ENCODE peak calls at places on chromosomes 7 and 10, in nine cellular contexts. O is activated CD8-positive, alpha-beta memory T cell treated with anti-CD3 and anti-CD28 coated beads, Interleukin-2, amount 50 U/mL, for 48 hours; P is left lung; J is SW480; C is ovary; V is mucosa of descending colon; G is cardiac fibroblast; N is NCI-H82; Q is putamen. W is an unnamed sample.

GRCh38 chr10:100570518-100570865 is 34.7 kb downstream of the HIF1AN start:
- DNase-seq in O (no peak), N (no peak), V (no peak), P (no peak), C (no peak), J (no peak), G (no peak), Q (no peak), W (no peak)

GRCh38 chr10:35481421-35481820 is 123.7 kb upstream of the GJD4 start:
- DNase-seq in V (no peak), J (no peak), P (no peak), C (no peak), Q (no peak), N (no peak), G (no peak), O (no peak), W (no peak)

GRCh38 chr7:5591547-5591899 is 167.9 kb upstream of the TNRC18 start:
- DNase-seq in V (no peak), C (peak), O (no peak), G (peak), P (peak), N (no peak), J (peak), Q (no peak), W (peak)

GRCh38 chr10:123991622-123992570 is 100.3 kb upstream of the CPXM2 start:
- DNase-seq in J (no peak), O (peak), V (no peak), Q (no peak), N (no peak), C (no peak), G (peak), P (no peak), W (no peak)

GRCh38 chr10:71952745-71953144 is 11.4 kb upstream of the CHST3 start:
- DNase-seq in N (no peak), G (no peak), V (no peak), Q (no peak), O (no peak), J (no peak), C (no peak), P (no peak), W (no peak)

GRCh38 chr7:28405662-28406061 is 6.7 kb upstream of the CREB5 start:
- DNase-seq in C (no peak), P (no peak), O (no peak), Q (no peak), V (no peak), N (no peak), J (peak), G (peak), W (no peak)

GRCh38 chr7:55485501-55486171 is 86.7 kb downstream of the VOPP1 start:
- DNase-seq in V (no peak), J (no peak), G (no peak), C (no peak), P (no peak), Q (no peak), N (no peak), O (peak), W (no peak)

GRCh38 chr7:70383369-70383768 is 748.6 kb upstream of the GALNT17 start:
- DNase-seq in Q (no peak), G (no peak), O (no peak), P (no peak), C (no peak), V (no peak), N (peak), J (no peak), W (no peak)

GRCh38 chr10:118369806-118370205 is 27.7 kb upstream of the FAM204A start:
- DNase-seq in O (no peak), V (no peak), Q (no peak), J (no peak), G (no peak), N (peak), P (peak), C (no peak), W (no peak)

GRCh38 chr10:28986856-28987255 is 302.0 kb upstream of the LYZL1 start:
- DNase-seq in J (no peak), G (no peak), C (no peak), O (no peak), P (no peak), V (no peak), N (no peak), Q (no peak), W (no peak)

GRCh38 chr7:74093671-74094223 is 10.1 kb downstream of the LIMK1 start:
- DNase-seq in Q (no peak), O (no peak), N (no peak), P (no peak), C (peak), J (peak), V (peak), G (no peak), W (no peak)

GRCh38 chr10:26729395-26729794 is 31.9 kb downstream of the PDSS1 start:
- DNase-seq in V (no peak), P (no peak), Q (no peak), O (no peak), G (no peak), N (no peak), J (no peak), C (no peak), W (no peak)

GRCh38 chr7:18320971-18321567 is 174.5 kb upstream of the HDAC9 start:
- DNase-seq in N (peak), V (no peak), G (peak), P (no peak), Q (peak), O (no peak), C (no peak), J (peak), W (peak)

GRCh38 chr10:112811741-112812551 is 138.1 kb upstream of the TCF7L2 start:
- DNase-seq in P (peak), J (peak), G (peak), N (no peak), Q (no peak), C (no peak), O (no peak), V (peak), W (peak)